ENCODE peak calls at places on chromosome 13, in seven cellular contexts. S is HFF-Myc, K is fibroblast of lung, T is left lung, C is ovary, L is right atrium auricular region, F is IMR-90. Z is an unnamed sample.

GRCh38 chr13:110853235-110853721 is 61.6 kb downstream of the ANKRD10 start:
- DNase-seq in S (no peak), K (no peak), T (peak), C (no peak), L (no peak), F (no peak), Z (no peak)

GRCh38 chr13:49308977-49309408 is 61.3 kb downstream of the CDADC1 start:
- DNase-seq in S (no peak), K (peak), T (peak), C (peak), L (peak), F (peak), Z (no peak)

GRCh38 chr13:87123987-87124784 is 547.0 kb upstream of the SLITRK5 start:
- DNase-seq in S (peak), K (peak), T (no peak), C (no peak), L (no peak), F (peak), Z (peak)

GRCh38 chr13:99949657-99950413 is 21.7 kb downstream of the ZIC5 start:
- DNase-seq in S (no peak), K (no peak), T (no peak), C (no peak), L (no peak), F (no peak), Z (no peak)

GRCh38 chr13:33263484-33263883 is 22.1 kb downstream of the STARD13 start:
- DNase-seq in S (no peak), K (no peak), T (no peak), C (no peak), L (no peak), F (no peak), Z (no peak)

GRCh38 chr13:92967923-92968322 is 258.7 kb upstream of the GPC6 start:
- DNase-seq in S (no peak), K (no peak), T (no peak), C (no peak), L (no peak), F (peak), Z (peak)

GRCh38 chr13:94058821-94059360 is 420.6 kb downstream of the DCT start:
- DNase-seq in S (no peak), K (peak), T (no peak), C (no peak), L (no peak), F (no peak), Z (no peak)

GRCh38 chr13:49340161-49340560 is 92.4 kb downstream of the CDADC1 start:
- DNase-seq in S (no peak), K (no peak), T (no peak), C (no peak), L (no peak), F (no peak), Z (no peak)

GRCh38 chr13:98216135-98216565 is 39.1 kb upstream of the RNF113B start:
- DNase-seq in S (peak), K (peak), T (no peak), C (peak), L (no peak), F (peak), Z (no peak)

GRCh38 chr13:68124437-68125086 is 894.4 kb upstream of the PCDH9 start:
- DNase-seq in S (no peak), K (no peak), T (no peak), C (no peak), L (no peak), F (no peak), Z (no peak)

GRCh38 chr13:104984296-104984818 is 1551.1 kb downstream of the EFNB2 start:
- DNase-seq in S (no peak), K (peak), T (no peak), C (no peak), L (no peak), F (peak), Z (no peak)

GRCh38 chr13:82294226-82294625 is 1588.0 kb downstream of the SLITRK1 start:
- DNase-seq in S (no peak), K (no peak), T (no peak), C (no peak), L (no peak), F (no peak), Z (no peak)

GRCh38 chr13:98054301-98054700 is 88.6 kb upstream of the FARP1 start:
- DNase-seq in S (no peak), K (no peak), T (no peak), C (no peak), L (no peak), F (no peak), Z (no peak)

GRCh38 chr13:93847162-93847561 is 620.6 kb downstream of the GPC6 start:
- DNase-seq in S (peak), K (peak), T (no peak), C (no peak), L (no peak), F (peak), Z (peak)

GRCh38 chr13:33547035-33547434 is 261.5 kb upstream of the STARD13 start:
- DNase-seq in S (no peak), K (peak), T (no peak), C (no peak), L (no peak), F (no peak), Z (no peak)

GRCh38 chr13:29562762-29563161 is 32.7 kb downstream of the SLC7A1 start:
- DNase-seq in S (no peak), K (no peak), T (no peak), C (no peak), L (no peak), F (no peak), Z (no peak)

GRCh38 chr13:51175001-51175400 is 47.2 kb upstream of the FAM124A start:
- DNase-seq in S (no peak), K (no peak), T (no peak), C (no peak), L (no peak), F (no peak), Z (no peak)

GRCh38 chr13:39815345-39816111 is 160.1 kb downstream of the COG6 start:
- DNase-seq in S (no peak), K (peak), T (no peak), C (peak), L (no peak), F (no peak), Z (no peak)

GRCh38 chr13:28128030-28128429 is 10.3 kb upstream of the PAN3 start:
- DNase-seq in S (no peak), K (no peak), T (no peak), C (no peak), L (no peak), F (no peak), Z (no peak)

GRCh38 chr13:37775871-37776270 is 93.7 kb downstream of the TRPC4 start:
- DNase-seq in S (no peak), K (peak), T (no peak), C (no peak), L (no peak), F (peak), Z (no peak)

DNA sequence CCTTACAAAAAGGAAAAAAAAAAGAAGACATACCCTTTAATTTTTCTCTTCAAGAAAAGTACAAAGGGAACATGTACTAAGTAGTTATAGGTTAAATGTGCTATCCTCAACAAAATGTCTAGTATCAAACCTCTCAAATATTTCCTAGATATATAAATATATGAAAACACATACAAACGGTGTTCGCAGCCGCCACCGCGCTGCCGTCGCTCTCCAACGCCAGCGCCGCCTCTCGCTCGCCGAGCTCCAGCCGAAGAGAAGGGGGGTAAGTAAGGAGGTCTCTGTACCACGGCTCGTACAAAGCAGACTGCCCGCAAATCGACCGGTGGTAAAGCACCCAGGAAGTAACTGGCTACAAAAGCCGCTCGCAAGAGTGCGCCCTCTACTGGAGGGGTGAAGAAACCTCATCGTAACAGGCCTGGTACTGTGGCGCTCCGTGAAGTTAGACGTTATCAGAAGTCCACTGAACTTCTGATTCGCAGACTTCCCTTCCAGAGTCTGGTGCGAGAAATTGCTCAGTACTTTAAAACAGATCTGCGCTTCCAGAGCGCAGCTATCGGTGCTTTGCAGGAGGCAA is 192.1 kb downstream of the DACH1 start:
- DNase-seq in S (no peak), K (no peak), T (no peak), C (no peak), L (no peak), F (no peak), Z (no peak)
- TF ChIP-seq CTCF in S (peak), K (no peak), T (no peak), C (no peak), L (no peak), F (no peak), Z (no peak)

DNA sequence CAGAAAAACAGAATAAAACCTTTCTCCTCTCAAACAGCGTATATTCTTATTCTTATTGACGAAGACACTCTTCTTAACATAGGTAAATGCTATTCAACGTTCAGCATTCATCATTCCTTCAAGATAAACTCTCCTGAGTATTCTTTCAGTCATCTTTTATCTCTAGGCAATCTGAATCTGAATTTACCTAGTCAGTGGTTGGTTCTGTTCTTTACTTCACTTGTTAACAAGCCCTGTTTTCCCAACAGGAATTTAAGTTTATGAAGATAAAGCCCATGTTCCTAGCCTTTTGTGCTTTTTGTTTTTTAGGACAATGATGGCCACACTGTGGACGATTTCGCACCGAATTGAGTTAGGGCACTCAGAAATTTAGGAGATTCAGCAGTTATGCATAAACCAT is 3.2 kb downstream of the ELF1 start:
- DNase-seq in S (no peak), K (no peak), T (no peak), C (no peak), L (no peak), F (no peak), Z (no peak)
- H3K4me3 ChIP-seq in S (no peak), K (no peak), T (peak), C (no peak), L (no peak), F (no peak), Z (no peak)

GRCh38 chr13:36526897-36527296 is 94.6 kb downstream of the CCNA1 start:
- DNase-seq in S (no peak), K (no peak), T (no peak), C (no peak), L (no peak), F (no peak), Z (no peak)
- TF ChIP-seq CTCF in S (no peak), K (no peak), T (no peak), C (no peak), L (no peak), F (no peak), Z (no peak)

GRCh38 chr13:113813070-113813748 is 50.7 kb downstream of the GAS6 start:
- DNase-seq in S (no peak), K (no peak), T (peak), C (no peak), L (no peak), F (no peak), Z (no peak)
- H3K4me3 ChIP-seq in S (no peak), K (no peak), T (no peak), C (no peak), L (no peak), F (no peak), Z (no peak)

GRCh38 chr13:41847216-41847615 is 113.7 kb downstream of the VWA8 start:
- DNase-seq in S (no peak), K (no peak), T (no peak), C (no peak), L (no peak), F (no peak), Z (no peak)

DNA sequence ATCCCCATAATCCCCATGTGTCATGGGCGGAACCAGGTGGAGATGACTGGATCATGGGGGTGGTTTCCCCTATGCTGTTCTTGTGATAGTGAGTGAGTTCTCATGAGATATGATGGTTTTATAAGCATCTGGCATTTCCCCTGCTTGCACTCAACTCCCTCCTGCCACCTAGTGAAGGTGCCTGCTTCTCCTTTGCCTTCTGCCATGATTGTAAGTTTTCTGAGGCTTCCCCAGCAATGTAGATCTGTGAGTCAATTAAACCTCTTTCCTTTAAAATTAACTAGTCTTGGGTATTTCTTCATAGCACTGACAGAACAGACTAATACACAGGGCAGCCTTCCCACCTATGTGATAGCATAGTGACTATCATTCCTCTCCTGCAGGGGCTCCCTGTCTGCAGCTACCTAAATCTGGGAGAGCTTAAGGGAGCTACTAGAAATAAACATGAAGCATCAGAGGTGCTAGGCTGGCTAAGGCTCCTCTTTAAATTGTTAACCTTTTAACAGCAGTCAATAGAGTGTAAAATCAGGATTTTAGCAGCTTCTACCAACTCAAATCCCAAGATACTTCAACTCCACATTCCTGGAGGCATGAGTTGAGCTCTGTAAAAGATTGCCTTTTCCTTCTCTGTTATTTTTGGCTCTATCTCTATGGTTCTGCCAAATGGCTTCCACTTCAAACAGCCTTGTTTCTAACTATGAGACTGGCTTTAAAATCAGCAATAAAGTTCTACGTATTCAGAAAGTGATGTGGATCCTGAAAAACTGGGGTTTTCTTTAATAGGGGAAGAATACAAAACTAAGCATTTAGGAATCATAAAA is 112.3 kb downstream of the VWA8 start:
- DNase-seq in S (no peak), K (peak), T (no peak), C (no peak), L (no peak), F (peak), Z (no peak)
- TF ChIP-seq CTCF in S (no peak), K (peak), T (no peak), C (no peak), L (no peak), F (no peak), Z (peak)